ENCODE peak calls at places on chromosomes 12 and 14, in four cellular contexts. One of them, this sample, is unnamed.

GRCh38 chr12:7834701-7835100 is 38.0 kb downstream of the SLC2A14 start:
- DNase-seq in CD8-positive, alpha-beta T cell: no peak
- DNase-seq in neural progenitor cell: no peak
- DNase-seq in A673: no peak
- DNase-seq in this sample: peak

GRCh38 chr12:6899837-6900519 is 4.6 kb upstream of the LRRC23 start:
- DNase-seq in neural progenitor cell: no peak
- DNase-seq in A673: peak
- DNase-seq in CD8-positive, alpha-beta T cell: no peak
- DNase-seq in this sample: peak

GRCh38 chr12:107760207-107760816 is 625 bp downstream of the PRDM4 start:
- DNase-seq in CD8-positive, alpha-beta T cell: peak
- DNase-seq in neural progenitor cell: peak
- DNase-seq in A673: peak
- DNase-seq in this sample: no peak

GRCh38 chr12:26114720-26115406 is 10.0 kb downstream of the BHLHE41 start:
- DNase-seq in CD8-positive, alpha-beta T cell: no peak
- DNase-seq in neural progenitor cell: no peak
- DNase-seq in A673: no peak
- DNase-seq in this sample: no peak

GRCh38 chr14:42316746-42317145 is 710.1 kb downstream of the LRFN5 start:
- DNase-seq in CD8-positive, alpha-beta T cell: no peak
- DNase-seq in A673: peak
- DNase-seq in neural progenitor cell: no peak
- DNase-seq in this sample: no peak

GRCh38 chr14:21405097-21405496 is 21.3 kb upstream of the SUPT16H start:
- DNase-seq in CD8-positive, alpha-beta T cell: no peak
- DNase-seq in neural progenitor cell: no peak
- DNase-seq in A673: peak
- DNase-seq in this sample: no peak

GRCh38 chr14:105748204-105748578 is 221.8 kb downstream of the TMEM121 start:
- DNase-seq in CD8-positive, alpha-beta T cell: no peak
- DNase-seq in A673: peak
- DNase-seq in neural progenitor cell: no peak
- DNase-seq in this sample: no peak

GRCh38 chr12:105864916-105865315 is 273.8 kb downstream of the NUAK1 start:
- DNase-seq in neural progenitor cell: no peak
- DNase-seq in A673: no peak
- DNase-seq in CD8-positive, alpha-beta T cell: no peak
- DNase-seq in this sample: no peak

GRCh38 chr14:77023001-77023996 is 5.2 kb downstream of the IRF2BPL start:
- DNase-seq in CD8-positive, alpha-beta T cell: no peak
- DNase-seq in neural progenitor cell: peak
- DNase-seq in A673: peak
- DNase-seq in this sample: peak

GRCh38 chr14:99512571-99513182 is 31.5 kb downstream of the CCNK start:
- DNase-seq in neural progenitor cell: no peak
- DNase-seq in CD8-positive, alpha-beta T cell: no peak
- DNase-seq in A673: no peak
- DNase-seq in this sample: no peak

GRCh38 chr14:101123639-101124525 is 220.4 kb upstream of the RTL1 start:
- DNase-seq in neural progenitor cell: no peak
- DNase-seq in CD8-positive, alpha-beta T cell: peak
- DNase-seq in A673: peak
- DNase-seq in this sample: no peak

DNA sequence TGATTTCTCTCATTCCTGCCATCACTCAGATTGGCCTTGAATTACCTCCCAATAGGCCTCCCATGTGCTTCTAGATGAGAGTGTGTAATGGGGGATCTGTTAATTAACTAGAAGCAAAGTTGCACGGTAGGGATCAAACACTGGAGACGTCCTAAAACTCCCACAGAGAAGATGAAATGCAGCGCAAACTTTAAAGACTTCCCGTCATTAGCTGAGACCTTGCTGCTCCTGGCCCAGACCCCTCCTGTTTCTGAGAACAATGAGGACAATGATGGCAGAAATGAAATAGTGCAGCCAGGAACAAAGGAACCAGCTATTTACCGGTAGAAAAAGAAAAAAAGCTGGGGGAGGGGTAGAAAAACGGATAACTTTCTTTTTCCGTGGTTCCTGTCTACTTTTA is 280.6 kb upstream of the SOX5 start:
- DNase-seq in neural progenitor cell: peak
- DNase-seq in CD8-positive, alpha-beta T cell: no peak
- DNase-seq in A673: peak
- DNase-seq in this sample: no peak
- H3K4me3 ChIP-seq in neural progenitor cell: peak
- H3K4me3 ChIP-seq in CD8-positive, alpha-beta T cell: no peak
- H3K4me3 ChIP-seq in A673: no peak
- H3K4me3 ChIP-seq in this sample: no peak

GRCh38 chr12:39697108-39697507 is 77.5 kb upstream of the ABCD2 start:
- DNase-seq in neural progenitor cell: no peak
- DNase-seq in CD8-positive, alpha-beta T cell: no peak
- DNase-seq in A673: no peak
- DNase-seq in this sample: no peak

GRCh38 chr12:39692258-39692853 is 72.8 kb upstream of the ABCD2 start:
- DNase-seq in A673: peak
- DNase-seq in CD8-positive, alpha-beta T cell: no peak
- DNase-seq in neural progenitor cell: no peak
- DNase-seq in this sample: peak
- TF ChIP-seq CTCF in A673: peak
- TF ChIP-seq CTCF in CD8-positive, alpha-beta T cell: peak
- TF ChIP-seq CTCF in neural progenitor cell: peak
- TF ChIP-seq CTCF in this sample: no peak

GRCh38 chr14:26794731-26795130 is 196.9 kb upstream of the NOVA1 start:
- DNase-seq in neural progenitor cell: no peak
- DNase-seq in CD8-positive, alpha-beta T cell: no peak
- DNase-seq in A673: no peak
- DNase-seq in this sample: no peak

GRCh38 chr14:26791117-26791806 is 193.4 kb upstream of the NOVA1 start:
- DNase-seq in CD8-positive, alpha-beta T cell: no peak
- DNase-seq in neural progenitor cell: peak
- DNase-seq in A673: no peak
- DNase-seq in this sample: no peak
- H3K4me3 ChIP-seq in CD8-positive, alpha-beta T cell: no peak
- H3K4me3 ChIP-seq in neural progenitor cell: no peak
- H3K4me3 ChIP-seq in A673: no peak
- H3K4me3 ChIP-seq in this sample: no peak

GRCh38 chr12:1532796-1533195 is 61.6 kb downstream of the FBXL14 start:
- DNase-seq in CD8-positive, alpha-beta T cell: no peak
- DNase-seq in neural progenitor cell: no peak
- DNase-seq in A673: no peak
- DNase-seq in this sample: no peak

GRCh38 chr12:1531654-1532366 is 62.6 kb downstream of the FBXL14 start:
- DNase-seq in A673: no peak
- DNase-seq in neural progenitor cell: no peak
- DNase-seq in CD8-positive, alpha-beta T cell: no peak
- DNase-seq in this sample: no peak

GRCh38 chr12:1533602-1534304 is 60.6 kb downstream of the FBXL14 start:
- DNase-seq in A673: peak
- DNase-seq in CD8-positive, alpha-beta T cell: peak
- DNase-seq in neural progenitor cell: no peak
- DNase-seq in this sample: no peak

GRCh38 chr12:1532367-1532752 is 62.0 kb downstream of the FBXL14 start:
- DNase-seq in neural progenitor cell: no peak
- DNase-seq in CD8-positive, alpha-beta T cell: no peak
- DNase-seq in A673: no peak
- DNase-seq in this sample: no peak

DNA sequence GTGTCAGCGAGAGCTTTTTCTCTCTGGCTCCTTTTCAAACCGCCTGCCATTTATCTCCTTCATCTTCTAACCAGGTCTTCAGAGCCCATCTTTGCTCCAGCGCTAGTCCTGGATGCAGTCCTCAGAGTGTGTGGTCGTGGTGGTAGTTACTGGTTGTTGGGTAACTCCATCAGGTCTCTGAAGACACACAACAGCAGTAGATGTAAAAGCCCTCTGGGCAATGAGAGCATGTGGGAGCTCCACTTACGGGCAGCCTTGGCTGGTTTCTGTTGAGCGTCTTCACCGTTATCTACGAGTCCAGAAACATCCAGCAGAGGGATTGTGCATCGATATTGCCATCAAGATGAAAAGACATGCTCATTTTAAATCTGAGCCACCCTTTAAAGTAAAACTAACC is 61.2 kb downstream of the FBXL14 start:
- DNase-seq in neural progenitor cell: no peak
- DNase-seq in A673: peak
- DNase-seq in CD8-positive, alpha-beta T cell: no peak
- DNase-seq in this sample: no peak
- TF ChIP-seq CTCF in neural progenitor cell: no peak
- TF ChIP-seq CTCF in A673: peak
- TF ChIP-seq CTCF in CD8-positive, alpha-beta T cell: no peak
- TF ChIP-seq CTCF in this sample: peak

DNA sequence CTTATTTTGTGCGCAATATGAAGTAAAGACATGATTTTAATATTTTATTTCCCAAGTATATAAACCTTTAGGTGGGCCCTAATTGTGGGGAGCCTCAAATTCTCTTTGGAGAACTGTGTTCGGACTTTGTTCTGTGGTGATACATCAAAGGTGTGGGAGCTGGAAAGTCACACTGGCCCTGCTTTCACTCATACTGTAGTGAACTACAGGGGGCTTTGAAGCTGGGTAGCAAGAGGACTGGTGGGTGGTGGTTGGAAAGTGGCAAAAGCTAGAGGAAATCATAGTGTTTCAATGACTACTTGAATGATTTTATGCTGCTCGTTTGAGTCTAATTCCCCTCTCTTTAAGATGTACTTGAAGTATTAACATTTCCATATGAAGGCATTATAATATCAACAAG is 13.2 kb downstream of the TTC6 start:
- DNase-seq in CD8-positive, alpha-beta T cell: no peak
- DNase-seq in neural progenitor cell: no peak
- DNase-seq in A673: no peak
- DNase-seq in this sample: no peak
- H3K4me3 ChIP-seq in CD8-positive, alpha-beta T cell: no peak
- H3K4me3 ChIP-seq in neural progenitor cell: no peak
- H3K4me3 ChIP-seq in A673: no peak
- H3K4me3 ChIP-seq in this sample: no peak

DNA sequence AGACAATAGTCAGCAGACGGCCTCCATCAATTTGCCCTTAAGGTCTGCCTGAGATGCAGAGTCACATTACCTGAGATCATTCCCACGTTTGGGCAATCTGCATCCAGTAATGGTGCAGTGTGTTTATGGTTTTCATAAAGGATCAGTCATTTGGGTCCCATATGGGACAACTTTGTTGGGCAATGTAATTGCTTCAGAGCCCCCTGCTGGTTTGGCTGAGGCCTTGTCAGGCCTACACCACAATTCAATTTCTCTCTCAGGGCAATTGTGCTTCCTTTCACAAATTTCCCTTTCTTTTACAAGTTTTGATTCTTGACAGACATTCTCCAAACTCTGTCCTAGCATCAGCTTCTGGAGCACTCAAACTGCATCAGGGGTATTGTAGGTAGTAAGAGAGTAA is 191.2 kb upstream of the SSTR1 start:
- DNase-seq in A673: peak
- DNase-seq in CD8-positive, alpha-beta T cell: no peak
- DNase-seq in neural progenitor cell: no peak
- DNase-seq in this sample: no peak
- TF ChIP-seq CTCF in A673: peak
- TF ChIP-seq CTCF in CD8-positive, alpha-beta T cell: no peak
- TF ChIP-seq CTCF in neural progenitor cell: peak
- TF ChIP-seq CTCF in this sample: peak

GRCh38 chr12:49232940-49233841 is 31.7 kb upstream of the TUBA1C start:
- DNase-seq in neural progenitor cell: peak
- DNase-seq in A673: peak
- DNase-seq in CD8-positive, alpha-beta T cell: no peak
- DNase-seq in this sample: peak
- H3K4me3 ChIP-seq in neural progenitor cell: peak
- H3K4me3 ChIP-seq in A673: peak
- H3K4me3 ChIP-seq in CD8-positive, alpha-beta T cell: no peak
- H3K4me3 ChIP-seq in this sample: peak

DNA sequence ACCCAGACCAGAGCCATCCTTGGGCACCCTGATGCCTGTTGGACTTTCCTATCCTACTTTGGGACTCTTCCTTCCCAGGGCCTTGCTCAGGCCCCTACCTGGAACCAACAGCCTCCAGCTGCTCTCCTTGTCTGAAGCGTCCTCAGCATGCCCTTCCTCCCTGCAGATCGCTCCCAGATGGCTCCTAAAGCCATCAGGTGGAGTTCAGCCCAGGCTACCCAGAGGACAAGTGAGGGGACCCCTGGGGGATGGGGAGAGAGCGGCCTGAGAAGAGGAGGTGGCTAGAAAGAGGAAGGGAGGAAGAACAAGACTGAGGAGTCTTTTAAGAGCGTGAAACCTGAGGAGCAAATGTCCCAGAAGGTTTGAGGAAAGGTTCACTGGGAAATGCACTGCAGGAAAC is 236.6 kb downstream of the ZFP36L1 start:
- DNase-seq in neural progenitor cell: no peak
- DNase-seq in A673: no peak
- DNase-seq in CD8-positive, alpha-beta T cell: no peak
- DNase-seq in this sample: no peak
- TF ChIP-seq CTCF in neural progenitor cell: no peak
- TF ChIP-seq CTCF in A673: no peak
- TF ChIP-seq CTCF in CD8-positive, alpha-beta T cell: no peak
- TF ChIP-seq CTCF in this sample: no peak

GRCh38 chr12:49088932-49089330 is 5.7 kb downstream of the DHH start:
- DNase-seq in neural progenitor cell: no peak
- DNase-seq in CD8-positive, alpha-beta T cell: no peak
- DNase-seq in A673: no peak
- DNase-seq in this sample: no peak
- H3K4me3 ChIP-seq in neural progenitor cell: no peak
- H3K4me3 ChIP-seq in CD8-positive, alpha-beta T cell: no peak
- H3K4me3 ChIP-seq in A673: peak
- H3K4me3 ChIP-seq in this sample: no peak

DNA sequence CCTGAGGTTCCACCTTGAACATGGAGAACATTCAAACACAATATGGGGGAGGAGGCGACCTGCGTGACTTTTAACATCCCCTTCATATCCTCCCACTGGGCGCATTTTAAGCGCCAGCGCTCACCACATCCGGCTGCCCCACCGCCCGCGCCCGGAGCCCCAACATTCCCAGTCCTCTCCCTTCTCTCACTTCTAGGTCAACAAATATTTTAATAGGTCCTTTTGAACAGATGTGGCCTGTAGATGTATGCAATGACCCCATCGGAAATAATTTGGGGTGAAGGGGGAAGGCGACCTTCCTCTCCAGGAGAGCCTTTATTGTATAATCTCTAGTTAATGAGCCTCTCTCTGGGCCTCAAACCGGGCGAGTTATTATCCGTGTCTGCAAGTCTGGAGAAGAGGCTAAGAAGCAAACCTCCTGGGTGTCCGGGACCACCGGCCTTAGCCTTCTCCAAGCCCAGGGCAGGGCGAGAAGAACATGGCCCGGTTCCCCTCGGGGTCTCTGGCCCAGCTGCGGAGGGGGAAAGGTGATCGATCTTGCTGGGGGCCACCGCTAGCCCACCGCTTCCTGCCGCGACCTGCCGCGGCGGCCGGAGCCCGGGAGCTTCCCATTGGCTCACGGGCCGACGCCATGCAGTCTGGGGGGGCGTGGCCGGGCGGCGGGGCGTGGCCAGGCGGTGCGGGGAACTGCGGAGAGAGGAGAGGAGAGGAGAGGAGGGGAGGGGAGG is 83.2 kb upstream of the HMGA2 start:
- DNase-seq in A673: peak
- DNase-seq in CD8-positive, alpha-beta T cell: peak
- DNase-seq in neural progenitor cell: peak
- DNase-seq in this sample: peak
- TF ChIP-seq CTCF in A673: no peak
- TF ChIP-seq CTCF in CD8-positive, alpha-beta T cell: no peak
- TF ChIP-seq CTCF in neural progenitor cell: no peak
- TF ChIP-seq CTCF in this sample: no peak

This sample was measured in fibroblast of villous mesenchyme.